ENCODE peak calls at places on chromosomes 7 and 10, in five cellular contexts. S is neural progenitor cell, L is Peyer's patch, M is PC-3, Y is sigmoid colon. W is an unnamed sample.

GRCh38 chr7:77866791-77867190 is 68.2 kb downstream of the PHTF2 start:
- DNase-seq in L (no peak), Y (no peak), M (peak; percentile 44), S (no peak), W (no peak)

GRCh38 chr10:16902606-16903005 is 85.4 kb upstream of the RSU1 start:
- DNase-seq in L (no peak), M (no peak), Y (no peak), S (no peak), W (no peak)

GRCh38 chr10:32411797-32412498 is 34.0 kb upstream of the CCDC7 start:
- DNase-seq in M (no peak), L (no peak), Y (no peak), S (no peak), W (no peak)

GRCh38 chr10:123995082-123995460 is 98.3 kb downstream of the CHST15 start:
- DNase-seq in L (peak; percentile 16), Y (no peak), M (no peak), S (no peak), W (no peak)

GRCh38 chr10:5291501-5292195 is 73.1 kb upstream of the UCN3 start:
- DNase-seq in M (peak; percentile 67), S (peak; percentile 17), L (peak; percentile 28), Y (peak; percentile 78), W (no peak)

GRCh38 chr7:47778153-47778661 is 170.1 kb downstream of the PKD1L1 start:
- DNase-seq in S (no peak), Y (no peak), L (no peak), M (peak; percentile 65), W (no peak)

GRCh38 chr7:30770936-30771858 is at the start of gene MINDY4:
- DNase-seq in M (peak; percentile 42), Y (peak; percentile 93), S (peak; percentile 91), L (peak; percentile 52), W (peak; percentile 79)

GRCh38 chr10:24552346-24553016 is 171.2 kb downstream of the ARHGAP21 start:
- DNase-seq in M (peak; percentile 74), Y (no peak), S (peak; percentile 64), L (no peak), W (peak; percentile 35)

GRCh38 chr7:118000480-118001202 is 127.4 kb upstream of the CTTNBP2 start:
- DNase-seq in M (no peak), Y (no peak), S (no peak), L (no peak), W (no peak)

GRCh38 chr7:91632234-91632947 is 248.1 kb downstream of the MTERF1 start:
- DNase-seq in L (no peak), M (no peak), S (no peak), Y (no peak), W (no peak)

GRCh38 chr7:33901199-33901598 is 4.1 kb upstream of the BMPER start:
- DNase-seq in M (peak; percentile 37), S (no peak), Y (no peak), L (no peak), W (no peak)

GRCh38 chr7:69803699-69804516 is 205.6 kb downstream of the AUTS2 start:
- DNase-seq in M (no peak), S (no peak), L (no peak), Y (no peak), W (peak; percentile 80)

GRCh38 chr7:45697576-45698136 is 123.5 kb downstream of the ADCY1 start:
- DNase-seq in M (no peak), L (no peak), S (no peak), Y (no peak), W (no peak)

GRCh38 chr7:127290801-127291361 is 38.1 kb upstream of the GRM8 start:
- DNase-seq in S (no peak), M (peak; percentile 4), L (no peak), Y (no peak), W (no peak)

GRCh38 chr7:134694299-134694698 is 47.6 kb downstream of the BPGM start:
- DNase-seq in S (peak; percentile 73), Y (no peak), M (no peak), L (no peak), W (no peak)

GRCh38 chr10:43237128-43237527 is 29.7 kb downstream of the RASGEF1A start:
- DNase-seq in M (no peak), S (no peak), Y (peak; percentile 45), L (no peak), W (no peak)

GRCh38 chr7:73668103-73668937 is 689 bp downstream of the VPS37D start:
- DNase-seq in M (no peak), L (no peak), S (peak; percentile 66), Y (no peak), W (no peak)

GRCh38 chr7:81516898-81517297 is 252.9 kb downstream of the HGF start:
- DNase-seq in Y (no peak), S (no peak), L (no peak), M (peak; percentile 55), W (no peak)

GRCh38 chr10:110324201-110324804 is 19.6 kb upstream of the SMNDC1 start:
- DNase-seq in S (no peak), Y (no peak), L (no peak), M (peak; percentile 26), W (no peak)

GRCh38 chr7:353746-354325 is 63.9 kb downstream of the FOXL3 start:
- DNase-seq in S (no peak), M (no peak), L (no peak), Y (no peak), W (no peak)

GRCh38 chr10:132977807-132978206 is 35.4 kb upstream of the CFAP46 start:
- DNase-seq in S (no peak), L (no peak), M (no peak), Y (no peak), W (no peak)

GRCh38 chr10:132977076-132977475 is 34.7 kb upstream of the CFAP46 start:
- DNase-seq in S (no peak), M (no peak), L (no peak), Y (peak; percentile 49), W (no peak)

GRCh38 chr10:132979491-132980425 is 37.4 kb upstream of the CFAP46 start:
- DNase-seq in M (no peak), L (no peak), Y (no peak), S (no peak), W (no peak)

GRCh38 chr10:132980426-132981172 is 38.2 kb upstream of the CFAP46 start:
- DNase-seq in L (no peak), M (no peak), Y (no peak), S (no peak), W (no peak)

DNA sequence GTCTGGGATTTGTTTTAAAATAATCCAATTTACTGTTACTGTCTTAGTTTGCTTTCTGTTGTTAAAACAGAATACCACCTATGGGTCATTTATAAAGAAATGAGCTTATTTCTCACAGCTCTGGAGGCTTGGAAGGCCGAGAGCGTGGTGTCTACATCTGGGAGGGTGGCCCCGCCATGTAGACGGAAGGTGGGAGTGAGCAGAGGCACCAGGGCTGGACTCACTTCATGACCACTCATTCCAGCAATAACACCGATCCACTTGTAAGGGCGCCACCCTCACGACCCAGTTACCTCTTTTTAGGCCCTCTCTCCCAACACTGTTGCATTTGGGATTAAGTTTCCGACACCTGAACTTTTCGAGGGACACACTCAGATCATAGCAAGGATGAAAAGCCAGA is 36.2 kb upstream of the CFAP46 start:
- DNase-seq in Y (peak; percentile 26), M (no peak), S (no peak), L (no peak), W (no peak)
- H3K27me3 ChIP-seq in Y (peaks cover 38% of the 10 kb centered on the region), M (peaks cover 39% of the 10 kb centered on the region), S (no peaks in the 10 kb centered on the region), L (no peaks in the 10 kb centered on the region), W (no peaks in the 10 kb centered on the region)

GRCh38 chr10:77962350-77963146 is 36.0 kb upstream of the DLG5 start:
- DNase-seq in Y (no peak), L (no peak), M (no peak), S (no peak), W (no peak)

GRCh38 chr10:77963901-77964300 is 37.3 kb upstream of the DLG5 start:
- DNase-seq in Y (no peak), S (no peak), L (no peak), M (no peak), W (no peak)

GRCh38 chr10:77967611-77968022 is 41.1 kb upstream of the DLG5 start:
- DNase-seq in Y (no peak), S (peak; percentile 33), M (no peak), L (no peak), W (no peak)

GRCh38 chr10:77961668-77962067 is 35.1 kb upstream of the DLG5 start:
- DNase-seq in M (no peak), Y (no peak), L (no peak), S (no peak), W (no peak)

DNA sequence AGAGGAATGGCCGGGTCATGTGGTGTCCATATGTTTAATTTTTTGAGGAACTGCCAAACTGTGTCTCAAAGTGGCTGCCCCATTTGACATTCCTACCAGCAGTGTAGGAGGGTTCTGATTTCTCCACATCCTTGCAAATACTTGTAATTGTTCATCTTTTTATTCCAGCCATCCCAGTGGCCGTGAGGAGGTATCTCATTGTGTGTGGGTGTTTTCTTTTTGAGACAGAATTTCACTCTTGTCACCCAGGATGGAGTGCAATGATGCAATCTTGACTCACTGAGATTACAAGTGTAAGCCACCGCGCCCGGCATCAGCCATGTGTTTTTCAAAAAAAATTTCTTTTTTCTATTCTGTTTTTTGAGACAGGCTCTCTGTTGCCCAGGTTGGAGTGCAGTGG is 38.7 kb upstream of the DLG5 start:
- DNase-seq in S (no peak), M (peak; percentile 99), Y (no peak), L (no peak), W (no peak)
- TF ChIP-seq CTCF in S (no peak), M (no peak), Y (no peak), L (no peak), W (no peak)

DNA sequence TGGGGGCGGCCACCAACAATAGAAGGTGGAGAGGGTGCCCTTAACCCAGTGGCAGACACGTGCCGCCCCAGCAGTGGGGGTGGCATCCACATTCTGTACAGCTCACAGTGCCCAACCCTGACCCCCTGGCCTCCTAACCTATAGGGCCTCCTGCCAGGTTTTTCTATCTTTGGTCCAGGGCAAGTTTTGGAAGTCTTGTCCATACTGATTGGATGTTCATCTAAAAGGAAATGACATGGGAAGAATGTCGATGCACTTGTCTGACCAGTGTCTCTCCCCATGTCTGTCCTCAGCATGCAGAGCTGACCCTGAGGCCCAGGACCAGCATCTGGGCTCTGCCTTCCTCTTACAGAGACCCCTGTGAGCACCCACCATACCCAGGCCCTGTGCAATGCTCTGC is 32.3 kb upstream of the ANTXRL start:
- DNase-seq in L (no peak), S (no peak), M (no peak), Y (no peak), W (no peak)
- H3K4me3 ChIP-seq in L (no peak overlapping the region), S (no peak overlapping the region), M (no peak overlapping the region), Y (no peak overlapping the region), W (no peak overlapping the region)

GRCh38 chr7:139913555-139914135 is 84.6 kb downstream of the TBXAS1 start:
- DNase-seq in L (no peak), M (no peak), Y (no peak), S (no peak), W (no peak)

GRCh38 chr7:139913006-139913405 is 83.9 kb downstream of the TBXAS1 start:
- DNase-seq in Y (no peak), M (no peak), L (no peak), S (no peak), W (no peak)

GRCh38 chr7:139909379-139910050 is 80.5 kb downstream of the TBXAS1 start:
- DNase-seq in L (no peak), M (peak; percentile 34), Y (no peak), S (no peak), W (no peak)

GRCh38 chr7:139906879-139907278 is 77.8 kb downstream of the TBXAS1 start:
- DNase-seq in S (no peak), Y (no peak), M (no peak), L (no peak), W (no peak)

DNA sequence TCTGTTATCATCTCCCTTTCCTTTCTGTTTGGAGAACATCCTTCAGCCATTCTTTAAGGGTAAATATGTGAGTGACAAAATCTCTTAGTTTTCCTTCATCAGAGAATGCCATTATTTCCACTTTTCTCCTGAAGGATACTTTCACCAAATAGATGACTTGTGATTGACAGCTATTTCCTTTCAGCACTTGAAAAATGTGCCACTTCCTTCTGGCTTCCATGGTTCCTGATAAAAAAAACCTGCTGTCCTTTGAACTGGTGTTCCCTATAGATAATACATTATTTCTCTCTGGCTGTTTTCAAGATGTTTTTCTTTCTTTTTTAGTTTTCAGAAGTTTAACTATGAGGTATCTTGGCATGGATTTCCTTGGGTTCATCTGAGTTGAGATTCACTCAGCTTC is 79.7 kb downstream of the TBXAS1 start:
- DNase-seq in M (no peak), S (no peak), Y (no peak), L (no peak), W (no peak)
- H3K27me3 ChIP-seq in M (no peaks in the 10 kb centered on the region), S (no peaks in the 10 kb centered on the region), Y (no peaks in the 10 kb centered on the region), L (no peaks in the 10 kb centered on the region), W (no peaks in the 10 kb centered on the region)

W was measured in GM06990.